ENCODE peak calls at places on chromosomes 7 and 10, in five cellular contexts. One of them, this sample, is unnamed.
A peak's percentile ranks its signal among the peaks of the same experiment; 100 is the strongest.

GRCh38 chr10:121578965-121579364 is 19.3 kb downstream of the FGFR2 start:
- DNase-seq in progenitor cell of endocrine pancreas: no peak
- DNase-seq in choroid plexus epithelial cell: no peak
- DNase-seq in tibial nerve: no peak
- DNase-seq in mesothelial cell of epicardium: no peak
- DNase-seq in this sample: no peak

GRCh38 chr7:25384820-25385560 is 156.7 kb upstream of the NPVF start:
- DNase-seq in progenitor cell of endocrine pancreas: no peak
- DNase-seq in choroid plexus epithelial cell: no peak
- DNase-seq in tibial nerve: no peak
- DNase-seq in mesothelial cell of epicardium: no peak
- DNase-seq in this sample: no peak

GRCh38 chr10:79137404-79137803 is 68.6 kb downstream of the ZMIZ1 start:
- DNase-seq in progenitor cell of endocrine pancreas: no peak
- DNase-seq in choroid plexus epithelial cell: no peak
- DNase-seq in tibial nerve: no peak
- DNase-seq in mesothelial cell of epicardium: no peak
- DNase-seq in this sample: no peak

GRCh38 chr7:159020987-159021386 is 123.7 kb downstream of the VIPR2 start:
- DNase-seq in progenitor cell of endocrine pancreas: no peak
- DNase-seq in choroid plexus epithelial cell: no peak
- DNase-seq in tibial nerve: no peak
- DNase-seq in mesothelial cell of epicardium: no peak
- DNase-seq in this sample: no peak

GRCh38 chr7:155166673-155167370 is 96.7 kb downstream of the HTR5A start:
- DNase-seq in progenitor cell of endocrine pancreas: no peak
- DNase-seq in choroid plexus epithelial cell: no peak
- DNase-seq in tibial nerve: no peak
- DNase-seq in mesothelial cell of epicardium: no peak
- DNase-seq in this sample: no peak

GRCh38 chr7:138246391-138246790 is 170.1 kb downstream of the AKR1D1 start:
- DNase-seq in progenitor cell of endocrine pancreas: no peak
- DNase-seq in choroid plexus epithelial cell: no peak
- DNase-seq in tibial nerve: no peak
- DNase-seq in mesothelial cell of epicardium: no peak
- DNase-seq in this sample: no peak

GRCh38 chr7:28052933-28053332 is 127.7 kb downstream of the JAZF1 start:
- DNase-seq in progenitor cell of endocrine pancreas: no peak
- DNase-seq in choroid plexus epithelial cell: peak; percentile 82
- DNase-seq in tibial nerve: no peak
- DNase-seq in mesothelial cell of epicardium: no peak
- DNase-seq in this sample: no peak

GRCh38 chr10:43123361-43124093 is 14.7 kb upstream of the CSGALNACT2 start:
- DNase-seq in progenitor cell of endocrine pancreas: no peak
- DNase-seq in choroid plexus epithelial cell: no peak
- DNase-seq in tibial nerve: no peak
- DNase-seq in mesothelial cell of epicardium: peak; percentile 30
- DNase-seq in this sample: no peak

GRCh38 chr10:67837519-67838314 is at the start of gene DNAJC12:
- DNase-seq in progenitor cell of endocrine pancreas: no peak
- DNase-seq in choroid plexus epithelial cell: peak; percentile 90
- DNase-seq in tibial nerve: no peak
- DNase-seq in mesothelial cell of epicardium: no peak
- DNase-seq in this sample: no peak

GRCh38 chr10:132774179-132774904 is 11.6 kb downstream of the NKX6-2 start:
- DNase-seq in progenitor cell of endocrine pancreas: peak; percentile 39
- DNase-seq in choroid plexus epithelial cell: no peak
- DNase-seq in tibial nerve: no peak
- DNase-seq in mesothelial cell of epicardium: no peak
- DNase-seq in this sample: no peak

GRCh38 chr7:95596183-95597135 is at the start of gene PDK4:
- DNase-seq in progenitor cell of endocrine pancreas: peak; percentile 48
- DNase-seq in choroid plexus epithelial cell: peak; percentile 88
- DNase-seq in tibial nerve: peak; percentile 99
- DNase-seq in mesothelial cell of epicardium: peak; percentile 60
- DNase-seq in this sample: peak; percentile 93

GRCh38 chr7:156434706-156435105 is 205.9 kb upstream of the RNF32 start:
- DNase-seq in progenitor cell of endocrine pancreas: no peak
- DNase-seq in choroid plexus epithelial cell: no peak
- DNase-seq in tibial nerve: no peak
- DNase-seq in mesothelial cell of epicardium: no peak
- DNase-seq in this sample: no peak

GRCh38 chr7:593324-594115 is 73.9 kb upstream of the PDGFA start:
- DNase-seq in progenitor cell of endocrine pancreas: no peak
- DNase-seq in choroid plexus epithelial cell: no peak
- DNase-seq in tibial nerve: no peak
- DNase-seq in mesothelial cell of epicardium: no peak
- DNase-seq in this sample: no peak

GRCh38 chr7:2022021-2022409 is 210.7 kb downstream of the MAD1L1 start:
- DNase-seq in progenitor cell of endocrine pancreas: no peak
- DNase-seq in choroid plexus epithelial cell: no peak
- DNase-seq in tibial nerve: no peak
- DNase-seq in mesothelial cell of epicardium: no peak
- DNase-seq in this sample: no peak

GRCh38 chr10:5355762-5356478 is 8.8 kb upstream of the UCN3 start:
- DNase-seq in progenitor cell of endocrine pancreas: no peak
- DNase-seq in choroid plexus epithelial cell: no peak
- DNase-seq in tibial nerve: no peak
- DNase-seq in mesothelial cell of epicardium: no peak
- DNase-seq in this sample: no peak

GRCh38 chr10:69838853-69839252 is 37.1 kb downstream of the COL13A1 start:
- DNase-seq in progenitor cell of endocrine pancreas: no peak
- DNase-seq in choroid plexus epithelial cell: peak; percentile 93
- DNase-seq in tibial nerve: no peak
- DNase-seq in mesothelial cell of epicardium: no peak
- DNase-seq in this sample: no peak

GRCh38 chr10:35631404-35631803 is 10.7 kb downstream of the FZD8 start:
- DNase-seq in progenitor cell of endocrine pancreas: no peak
- DNase-seq in choroid plexus epithelial cell: no peak
- DNase-seq in tibial nerve: no peak
- DNase-seq in mesothelial cell of epicardium: no peak
- DNase-seq in this sample: no peak

GRCh38 chr7:73941836-73942551 is 81.0 kb downstream of the TMEM270 start:
- DNase-seq in progenitor cell of endocrine pancreas: no peak
- DNase-seq in choroid plexus epithelial cell: no peak
- DNase-seq in tibial nerve: no peak
- DNase-seq in mesothelial cell of epicardium: no peak
- DNase-seq in this sample: no peak

GRCh38 chr10:17257466-17258321 is 29.7 kb downstream of the VIM start:
- DNase-seq in progenitor cell of endocrine pancreas: peak; percentile 26
- DNase-seq in choroid plexus epithelial cell: peak; percentile 90
- DNase-seq in tibial nerve: peak; percentile 88
- DNase-seq in mesothelial cell of epicardium: peak; percentile 57
- DNase-seq in this sample: no peak

GRCh38 chr10:67883710-67884312 is 645 bp upstream of the SIRT1 start:
- DNase-seq in progenitor cell of endocrine pancreas: no peak
- DNase-seq in choroid plexus epithelial cell: no peak
- DNase-seq in tibial nerve: peak; percentile 30
- DNase-seq in mesothelial cell of epicardium: no peak
- DNase-seq in this sample: no peak

GRCh38 chr10:65313406-65313805 is 1612.4 kb upstream of the LRRTM3 start:
- DNase-seq in progenitor cell of endocrine pancreas: no peak
- DNase-seq in choroid plexus epithelial cell: peak; percentile 2
- DNase-seq in tibial nerve: no peak
- DNase-seq in mesothelial cell of epicardium: no peak
- DNase-seq in this sample: no peak

GRCh38 chr7:71384094-71384493 is 252.2 kb downstream of the GALNT17 start:
- DNase-seq in progenitor cell of endocrine pancreas: no peak
- DNase-seq in choroid plexus epithelial cell: no peak
- DNase-seq in tibial nerve: no peak
- DNase-seq in mesothelial cell of epicardium: peak; percentile 21
- DNase-seq in this sample: no peak

GRCh38 chr7:116231543-116232401 is 21.4 kb downstream of the TES start:
- DNase-seq in progenitor cell of endocrine pancreas: no peak
- DNase-seq in choroid plexus epithelial cell: peak; percentile 85
- DNase-seq in tibial nerve: no peak
- DNase-seq in mesothelial cell of epicardium: no peak
- DNase-seq in this sample: no peak

GRCh38 chr7:65239707-65240352 is 133.8 kb upstream of the ZNF92 start:
- DNase-seq in progenitor cell of endocrine pancreas: peak; percentile 72
- DNase-seq in choroid plexus epithelial cell: peak; percentile 19
- DNase-seq in tibial nerve: no peak
- DNase-seq in mesothelial cell of epicardium: peak; percentile 58
- DNase-seq in this sample: no peak

GRCh38 chr7:82594665-82595064 is 151.1 kb upstream of the CACNA2D1 start:
- DNase-seq in progenitor cell of endocrine pancreas: no peak
- DNase-seq in choroid plexus epithelial cell: peak; percentile 47
- DNase-seq in tibial nerve: no peak
- DNase-seq in mesothelial cell of epicardium: no peak
- DNase-seq in this sample: no peak

GRCh38 chr7:50633414-50633710 is 68.2 kb upstream of the DDC start:
- DNase-seq in progenitor cell of endocrine pancreas: no peak
- DNase-seq in choroid plexus epithelial cell: no peak
- DNase-seq in tibial nerve: no peak
- DNase-seq in mesothelial cell of epicardium: no peak
- DNase-seq in this sample: no peak

GRCh38 chr10:13734151-13734550 is 147.4 kb downstream of the PRPF18 start:
- DNase-seq in progenitor cell of endocrine pancreas: no peak
- DNase-seq in choroid plexus epithelial cell: no peak
- DNase-seq in tibial nerve: no peak
- DNase-seq in mesothelial cell of epicardium: no peak
- DNase-seq in this sample: no peak

GRCh38 chr10:84820121-84820520 is 491.7 kb downstream of the CCSER2 start:
- DNase-seq in progenitor cell of endocrine pancreas: no peak
- DNase-seq in choroid plexus epithelial cell: peak; percentile 21
- DNase-seq in tibial nerve: no peak
- DNase-seq in mesothelial cell of epicardium: no peak
- DNase-seq in this sample: no peak

GRCh38 chr7:148286150-148286549 is 304.4 kb upstream of the C7orf33 start:
- DNase-seq in progenitor cell of endocrine pancreas: no peak
- DNase-seq in choroid plexus epithelial cell: peak; percentile 15
- DNase-seq in tibial nerve: no peak
- DNase-seq in mesothelial cell of epicardium: no peak
- DNase-seq in this sample: no peak

GRCh38 chr10:5775705-5776104 is 37.5 kb downstream of the GDI2 start:
- DNase-seq in progenitor cell of endocrine pancreas: no peak
- DNase-seq in choroid plexus epithelial cell: no peak
- DNase-seq in tibial nerve: no peak
- DNase-seq in mesothelial cell of epicardium: no peak
- DNase-seq in this sample: no peak

GRCh38 chr10:103778358-103779139 is 76.8 kb downstream of the SH3PXD2A start:
- DNase-seq in progenitor cell of endocrine pancreas: no peak
- DNase-seq in choroid plexus epithelial cell: no peak
- DNase-seq in tibial nerve: no peak
- DNase-seq in mesothelial cell of epicardium: no peak
- DNase-seq in this sample: no peak
- TF ChIP-seq CTCF in progenitor cell of endocrine pancreas: no peak
- TF ChIP-seq CTCF in choroid plexus epithelial cell: no peak
- TF ChIP-seq CTCF in tibial nerve: no peak
- TF ChIP-seq CTCF in mesothelial cell of epicardium: no peak
- TF ChIP-seq CTCF in this sample: no peak

GRCh38 chr10:114311023-114311422 is 72.0 kb downstream of the VWA2 start:
- DNase-seq in progenitor cell of endocrine pancreas: no peak
- DNase-seq in choroid plexus epithelial cell: no peak
- DNase-seq in tibial nerve: no peak
- DNase-seq in mesothelial cell of epicardium: no peak
- DNase-seq in this sample: no peak

GRCh38 chr10:114313866-114314265 is 74.8 kb downstream of the VWA2 start:
- DNase-seq in progenitor cell of endocrine pancreas: no peak
- DNase-seq in choroid plexus epithelial cell: no peak
- DNase-seq in tibial nerve: no peak
- DNase-seq in mesothelial cell of epicardium: no peak
- DNase-seq in this sample: no peak

GRCh38 chr10:114312585-114312984 is 73.5 kb downstream of the VWA2 start:
- DNase-seq in progenitor cell of endocrine pancreas: no peak
- DNase-seq in choroid plexus epithelial cell: peak; percentile 50
- DNase-seq in tibial nerve: no peak
- DNase-seq in mesothelial cell of epicardium: no peak
- DNase-seq in this sample: no peak

GRCh38 chr10:114311496-114312195 is 72.6 kb downstream of the VWA2 start:
- DNase-seq in progenitor cell of endocrine pancreas: no peak
- DNase-seq in choroid plexus epithelial cell: no peak
- DNase-seq in tibial nerve: no peak
- DNase-seq in mesothelial cell of epicardium: no peak
- DNase-seq in this sample: no peak

GRCh38 chr10:114313139-114313538 is 74.1 kb downstream of the VWA2 start:
- DNase-seq in progenitor cell of endocrine pancreas: no peak
- DNase-seq in choroid plexus epithelial cell: no peak
- DNase-seq in tibial nerve: no peak
- DNase-seq in mesothelial cell of epicardium: no peak
- DNase-seq in this sample: no peak
- TF ChIP-seq CTCF in progenitor cell of endocrine pancreas: no peak
- TF ChIP-seq CTCF in choroid plexus epithelial cell: no peak
- TF ChIP-seq CTCF in tibial nerve: no peak
- TF ChIP-seq CTCF in mesothelial cell of epicardium: no peak
- TF ChIP-seq CTCF in this sample: no peak

GRCh38 chr7:97418312-97418711 is 300.8 kb downstream of the SDHAF3 start:
- DNase-seq in progenitor cell of endocrine pancreas: no peak
- DNase-seq in choroid plexus epithelial cell: no peak
- DNase-seq in tibial nerve: no peak
- DNase-seq in mesothelial cell of epicardium: no peak
- DNase-seq in this sample: no peak
- TF ChIP-seq CTCF in progenitor cell of endocrine pancreas: no peak
- TF ChIP-seq CTCF in choroid plexus epithelial cell: no peak
- TF ChIP-seq CTCF in tibial nerve: no peak
- TF ChIP-seq CTCF in mesothelial cell of epicardium: no peak
- TF ChIP-seq CTCF in this sample: no peak

DNA sequence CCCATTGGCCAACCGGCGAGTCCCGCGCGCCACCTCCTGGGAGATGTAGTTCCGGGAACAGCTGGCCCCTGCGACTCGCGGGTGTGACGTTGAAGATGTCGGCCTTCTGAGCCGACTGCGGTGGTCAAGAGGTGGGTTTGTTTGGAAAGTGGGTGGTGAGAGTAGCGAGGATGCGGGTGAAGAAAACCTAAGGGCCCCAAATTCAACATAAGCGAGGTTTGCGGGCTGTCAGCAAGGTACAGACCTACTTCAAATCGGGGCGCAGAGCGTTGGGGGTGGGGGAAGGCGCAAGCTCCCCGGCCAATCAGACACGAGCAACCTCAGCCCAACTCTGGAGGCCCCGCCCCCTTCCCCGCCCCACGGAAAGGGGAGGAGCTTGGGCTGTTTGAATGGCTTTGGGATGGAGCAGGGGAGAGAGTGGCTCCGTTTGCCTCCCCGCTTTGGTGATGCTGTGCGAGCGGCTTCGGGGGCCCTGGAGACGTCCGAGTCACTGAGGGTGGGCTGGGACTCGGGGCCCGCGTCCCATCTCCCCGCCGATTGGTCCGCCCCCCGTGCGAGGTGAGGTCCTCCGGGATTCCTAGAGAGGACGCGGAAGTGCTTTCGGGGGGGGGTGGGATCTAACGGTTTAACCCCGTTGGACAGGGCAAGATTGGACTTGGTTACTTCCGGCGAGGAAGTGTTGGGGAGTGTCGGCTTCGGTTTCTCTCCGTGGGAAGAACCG is at the start of gene ZKSCAN5:
- DNase-seq in progenitor cell of endocrine pancreas: peak; percentile 94
- DNase-seq in choroid plexus epithelial cell: peak; percentile 98
- DNase-seq in tibial nerve: peak; percentile 99
- DNase-seq in mesothelial cell of epicardium: peak; percentile 96
- DNase-seq in this sample: peak; percentile 96
- TF ChIP-seq CTCF in progenitor cell of endocrine pancreas: no peak
- TF ChIP-seq CTCF in choroid plexus epithelial cell: no peak
- TF ChIP-seq CTCF in tibial nerve: no peak
- TF ChIP-seq CTCF in mesothelial cell of epicardium: no peak
- TF ChIP-seq CTCF in this sample: no peak

This sample was measured in omental fat pad.